ENCODE peak calls at places on chromosomes 4 and X, in six cellular contexts. One of them, this sample, is unnamed.

GRCh38 chr4:152325831-152326230 is 210.1 kb downstream of the FBXW7 start:
- DNase-seq in suprapubic skin: no peak
- DNase-seq in GM23338: no peak
- DNase-seq in SK-N-SH: no peak
- DNase-seq in upper lobe of left lung: no peak
- DNase-seq in sigmoid colon: no peak
- DNase-seq in this sample: no peak

GRCh38 chrX:12372111-12372510 is 233.8 kb downstream of the FRMPD4 start:
- DNase-seq in suprapubic skin: no peak
- DNase-seq in GM23338: peak; percentile 46
- DNase-seq in SK-N-SH: no peak
- DNase-seq in upper lobe of left lung: no peak
- DNase-seq in sigmoid colon: no peak
- DNase-seq in this sample: no peak

GRCh38 chrX:148629435-148629834 is 129.0 kb downstream of the AFF2 start:
- DNase-seq in suprapubic skin: no peak
- DNase-seq in GM23338: no peak
- DNase-seq in SK-N-SH: no peak
- DNase-seq in upper lobe of left lung: no peak
- DNase-seq in sigmoid colon: no peak
- DNase-seq in this sample: no peak

GRCh38 chr4:86441175-86441960 is 81.5 kb upstream of the MAPK10 start:
- DNase-seq in suprapubic skin: no peak
- DNase-seq in GM23338: peak; percentile 48
- DNase-seq in SK-N-SH: peak; percentile 14
- DNase-seq in upper lobe of left lung: no peak
- DNase-seq in sigmoid colon: no peak
- DNase-seq in this sample: no peak

GRCh38 chr4:145881991-145882390 is 56.6 kb downstream of the ZNF827 start:
- DNase-seq in suprapubic skin: peak; percentile 70
- DNase-seq in GM23338: no peak
- DNase-seq in SK-N-SH: no peak
- DNase-seq in upper lobe of left lung: no peak
- DNase-seq in sigmoid colon: no peak
- DNase-seq in this sample: peak; percentile 76

GRCh38 chr4:186240848-186241491 is 13.7 kb downstream of the KLKB1 start:
- DNase-seq in suprapubic skin: no peak
- DNase-seq in GM23338: peak; percentile 45
- DNase-seq in SK-N-SH: no peak
- DNase-seq in upper lobe of left lung: no peak
- DNase-seq in sigmoid colon: no peak
- DNase-seq in this sample: no peak

GRCh38 chr4:74056114-74056857 is 17.8 kb upstream of the CXCL3 start:
- DNase-seq in suprapubic skin: no peak
- DNase-seq in GM23338: peak; percentile 35
- DNase-seq in SK-N-SH: no peak
- DNase-seq in upper lobe of left lung: no peak
- DNase-seq in sigmoid colon: no peak
- DNase-seq in this sample: no peak

GRCh38 chr4:184080674-184081073 is 137.0 kb downstream of the ENPP6 start:
- DNase-seq in suprapubic skin: no peak
- DNase-seq in GM23338: no peak
- DNase-seq in SK-N-SH: no peak
- DNase-seq in upper lobe of left lung: no peak
- DNase-seq in sigmoid colon: no peak
- DNase-seq in this sample: no peak

GRCh38 chrX:149937881-149938426 is 337 bp downstream of the EOLA2 start:
- DNase-seq in suprapubic skin: peak; percentile 77
- DNase-seq in GM23338: peak; percentile 20
- DNase-seq in SK-N-SH: no peak
- DNase-seq in upper lobe of left lung: peak; percentile 83
- DNase-seq in sigmoid colon: peak; percentile 71
- DNase-seq in this sample: no peak

GRCh38 chr4:8332038-8332857 is 62.7 kb downstream of the HTRA3 start:
- DNase-seq in suprapubic skin: peak; percentile 40
- DNase-seq in GM23338: no peak
- DNase-seq in SK-N-SH: no peak
- DNase-seq in upper lobe of left lung: no peak
- DNase-seq in sigmoid colon: peak; percentile 43
- DNase-seq in this sample: no peak

DNA sequence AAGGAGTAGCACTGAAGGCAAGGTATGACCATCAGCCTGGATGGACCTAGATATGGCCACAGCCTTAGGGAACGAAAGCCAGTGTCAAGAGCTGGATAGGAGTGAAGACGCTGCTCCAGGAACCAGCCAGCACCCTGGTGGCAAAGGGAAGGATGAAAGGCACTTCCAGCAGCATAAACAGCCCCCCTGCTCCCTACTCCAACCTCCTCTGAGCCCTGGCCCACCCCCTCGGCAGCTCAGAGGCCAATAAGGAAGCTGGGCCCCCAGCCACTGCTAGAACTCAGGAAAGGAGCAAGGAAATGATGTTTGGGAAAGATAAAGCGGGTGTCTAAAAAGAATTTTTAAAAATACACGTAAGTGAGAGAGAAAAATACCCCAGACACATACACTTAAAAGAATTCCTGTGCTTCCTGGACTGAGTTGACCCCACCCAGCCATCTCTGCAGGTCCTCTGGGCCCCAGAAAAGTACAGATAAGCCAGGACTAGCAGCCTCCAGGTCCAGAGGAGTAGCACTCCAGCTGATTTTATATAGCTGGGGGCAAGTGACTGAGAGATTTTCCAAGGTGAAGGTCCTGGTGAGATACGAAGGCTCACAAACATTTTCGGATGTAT is 170.4 kb downstream of the SHROOM4 start:
- DNase-seq in suprapubic skin: no peak
- DNase-seq in GM23338: no peak
- DNase-seq in SK-N-SH: no peak
- DNase-seq in upper lobe of left lung: no peak
- DNase-seq in sigmoid colon: no peak
- DNase-seq in this sample: no peak
- H3K4me3 ChIP-seq in suprapubic skin: peak overlapping the region; percentile 16
- H3K4me3 ChIP-seq in GM23338: no peak overlapping the region
- H3K4me3 ChIP-seq in SK-N-SH: no peak overlapping the region
- H3K4me3 ChIP-seq in upper lobe of left lung: peak overlapping the region; percentile 37
- H3K4me3 ChIP-seq in sigmoid colon: no peak overlapping the region
- H3K4me3 ChIP-seq in this sample: no peak overlapping the region

DNA sequence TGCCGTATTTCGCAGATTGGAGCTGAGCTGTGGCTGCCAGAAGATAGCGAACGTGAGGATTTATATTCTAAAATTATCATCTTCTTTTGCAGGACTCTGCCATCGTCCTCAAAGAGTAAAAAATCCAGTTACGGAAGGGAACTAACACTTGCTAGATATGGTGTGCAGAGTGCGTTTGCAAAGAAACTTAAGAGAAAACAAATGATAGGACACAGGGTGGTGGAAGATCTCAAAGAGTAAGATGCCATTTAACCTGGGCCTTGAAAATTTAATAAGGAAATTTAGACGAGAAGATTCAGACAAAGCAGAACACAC is 566 bp downstream of the LARP7 start:
- DNase-seq in suprapubic skin: no peak
- DNase-seq in GM23338: no peak
- DNase-seq in SK-N-SH: peak; percentile 5
- DNase-seq in upper lobe of left lung: no peak
- DNase-seq in sigmoid colon: no peak
- DNase-seq in this sample: no peak
- TF ChIP-seq POLR2AphosphoS5 in suprapubic skin: no peak
- TF ChIP-seq POLR2AphosphoS5 in GM23338: no peak
- TF ChIP-seq POLR2AphosphoS5 in SK-N-SH: peak; percentile 46
- TF ChIP-seq POLR2AphosphoS5 in upper lobe of left lung: no peak
- TF ChIP-seq POLR2AphosphoS5 in sigmoid colon: no peak
- TF ChIP-seq POLR2AphosphoS5 in this sample: no peak

GRCh38 chrX:68834371-68835103 is 5.7 kb downstream of the EFNB1 start:
- DNase-seq in suprapubic skin: peak; percentile 58
- DNase-seq in GM23338: no peak
- DNase-seq in SK-N-SH: no peak
- DNase-seq in upper lobe of left lung: peak; percentile 51
- DNase-seq in sigmoid colon: peak; percentile 42
- DNase-seq in this sample: no peak
- H3K4me3 ChIP-seq in suprapubic skin: peak overlapping the region; percentile 80
- H3K4me3 ChIP-seq in GM23338: no peak overlapping the region
- H3K4me3 ChIP-seq in SK-N-SH: no peak overlapping the region
- H3K4me3 ChIP-seq in upper lobe of left lung: peak overlapping the region; percentile 71
- H3K4me3 ChIP-seq in sigmoid colon: no peak overlapping the region
- H3K4me3 ChIP-seq in this sample: no peak overlapping the region

DNA sequence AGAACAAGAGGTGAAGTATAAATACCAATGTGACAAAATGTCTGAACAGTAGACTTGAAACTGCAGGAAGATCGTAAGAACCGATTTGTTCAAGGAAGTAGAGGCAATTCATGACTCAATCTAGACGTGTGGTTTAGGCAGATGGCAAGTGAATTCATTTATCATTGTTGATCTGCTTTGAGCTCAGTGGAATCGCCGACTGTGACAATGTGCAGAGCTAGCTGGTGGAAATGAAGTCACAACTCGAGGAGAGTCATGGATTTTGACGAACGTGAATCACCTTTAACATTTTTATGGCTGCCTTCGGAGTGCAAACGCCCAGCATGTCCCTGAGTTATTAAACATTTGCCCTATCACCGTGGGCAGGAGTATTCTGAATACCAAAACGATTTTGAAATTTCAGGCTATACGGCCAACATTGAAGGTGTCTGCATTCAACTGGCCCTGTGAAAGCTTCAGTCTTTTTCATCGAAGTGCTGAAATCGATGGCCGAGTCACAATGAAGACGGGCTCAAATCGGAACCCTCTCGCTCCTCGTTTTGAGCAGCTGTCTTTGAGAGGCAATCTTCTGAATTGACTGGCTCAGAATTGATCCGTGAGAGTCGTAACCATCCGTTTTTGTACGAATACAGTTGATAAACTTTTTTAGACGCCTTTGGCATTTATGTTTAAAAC is 689 bp upstream of the OGT start:
- DNase-seq in suprapubic skin: no peak
- DNase-seq in GM23338: no peak
- DNase-seq in SK-N-SH: no peak
- DNase-seq in upper lobe of left lung: no peak
- DNase-seq in sigmoid colon: no peak
- DNase-seq in this sample: no peak
- TF ChIP-seq POLR2AphosphoS5 in suprapubic skin: no peak
- TF ChIP-seq POLR2AphosphoS5 in GM23338: no peak
- TF ChIP-seq POLR2AphosphoS5 in SK-N-SH: no peak
- TF ChIP-seq POLR2AphosphoS5 in upper lobe of left lung: peak; percentile 19
- TF ChIP-seq POLR2AphosphoS5 in sigmoid colon: peak; percentile 56
- TF ChIP-seq POLR2AphosphoS5 in this sample: no peak

DNA sequence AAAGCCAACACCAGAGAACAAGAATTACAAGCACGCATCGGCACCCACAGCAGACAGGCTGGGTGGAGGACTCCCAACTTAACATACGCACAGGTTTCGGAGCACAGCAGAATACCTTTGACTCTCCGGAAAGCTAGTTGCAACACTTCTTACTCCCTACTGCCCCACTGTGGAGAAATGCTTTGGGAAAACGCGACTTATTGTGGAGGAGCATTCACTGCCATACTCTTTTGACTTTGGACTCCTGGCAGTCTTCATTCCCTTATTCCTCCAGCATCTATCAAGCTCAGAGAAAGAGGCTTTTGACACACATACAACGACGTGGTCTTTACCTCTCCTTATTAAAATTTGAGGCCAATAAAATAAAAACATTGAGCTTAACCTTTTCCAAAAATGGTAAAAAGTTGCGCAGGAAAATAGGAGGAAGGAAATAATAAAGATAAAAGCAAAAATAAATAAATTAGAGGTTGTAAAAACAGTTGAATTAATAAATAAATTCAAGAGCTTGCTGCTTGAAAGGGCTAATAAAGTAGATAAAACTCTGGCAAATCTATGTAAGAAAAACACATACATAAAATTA is 41.4 kb upstream of the GPC3 start:
- DNase-seq in suprapubic skin: no peak
- DNase-seq in GM23338: peak; percentile 87
- DNase-seq in SK-N-SH: peak; percentile 31
- DNase-seq in upper lobe of left lung: no peak
- DNase-seq in sigmoid colon: peak; percentile 64
- DNase-seq in this sample: peak; percentile 32
- H3K4me3 ChIP-seq in suprapubic skin: peak overlapping the region; percentile 16
- H3K4me3 ChIP-seq in GM23338: peak overlapping the region; percentile 50
- H3K4me3 ChIP-seq in SK-N-SH: no peak overlapping the region
- H3K4me3 ChIP-seq in upper lobe of left lung: peak overlapping the region; percentile 9
- H3K4me3 ChIP-seq in sigmoid colon: no peak overlapping the region
- H3K4me3 ChIP-seq in this sample: no peak overlapping the region

GRCh38 chrX:19888419-19888879 is 1.0 kb upstream of the SH3KBP1 start:
- DNase-seq in suprapubic skin: no peak
- DNase-seq in GM23338: peak; percentile 75
- DNase-seq in SK-N-SH: peak; percentile 70
- DNase-seq in upper lobe of left lung: no peak
- DNase-seq in sigmoid colon: no peak
- DNase-seq in this sample: peak; percentile 24
- TF ChIP-seq POLR2AphosphoS5 in suprapubic skin: no peak
- TF ChIP-seq POLR2AphosphoS5 in GM23338: no peak
- TF ChIP-seq POLR2AphosphoS5 in SK-N-SH: no peak
- TF ChIP-seq POLR2AphosphoS5 in upper lobe of left lung: no peak
- TF ChIP-seq POLR2AphosphoS5 in sigmoid colon: no peak
- TF ChIP-seq POLR2AphosphoS5 in this sample: peak; percentile 11